ENCODE peak calls at places on chromosome 11, in six cellular contexts. S, B, L, A, I and P are unnamed samples.

GRCh38 chr11:116710762-116711161 is 62.0 kb downstream of the BUD13 start:
- DNase-seq in S (no peak), I (no peak), B (no peak), A (no peak), L (no peak), P (no peak)

GRCh38 chr11:46521947-46522681 is 71.7 kb downstream of the AMBRA1 start:
- DNase-seq in I (peak), L (no peak), B (no peak), A (no peak), S (no peak), P (no peak)

GRCh38 chr11:17012712-17013547 is 1.3 kb downstream of the PLEKHA7 start:
- DNase-seq in I (peak), B (peak), S (peak), L (peak), A (peak), P (peak)

GRCh38 chr11:112369916-112370315 is 109.3 kb upstream of the PLET1 start:
- DNase-seq in A (no peak), L (no peak), B (no peak), S (no peak), I (no peak), P (no peak)

GRCh38 chr11:61699737-61700160 is 19.6 kb downstream of the DAGLA start:
- DNase-seq in I (no peak), S (no peak), L (peak), B (no peak), A (no peak), P (no peak)

GRCh38 chr11:26904114-26904513 is 89.8 kb upstream of the FIBIN start:
- DNase-seq in L (no peak), S (no peak), I (no peak), A (no peak), B (no peak), P (no peak)

GRCh38 chr11:27963370-27963769 is 144.6 kb downstream of the KIF18A start:
- DNase-seq in I (no peak), S (no peak), L (no peak), A (no peak), B (no peak), P (no peak)

GRCh38 chr11:66087148-66087908 is 17.3 kb downstream of the PACS1 start:
- DNase-seq in S (no peak), B (no peak), I (no peak), L (no peak), A (no peak), P (no peak)

GRCh38 chr11:1140642-1141490 is 16.9 kb upstream of the MUC5AC start:
- DNase-seq in B (no peak), A (no peak), S (peak), L (no peak), I (no peak), P (no peak)

GRCh38 chr11:117805048-117805447 is 8.0 kb upstream of the DSCAML1 start:
- DNase-seq in S (no peak), A (no peak), B (no peak), I (no peak), L (no peak), P (no peak)

GRCh38 chr11:7418916-7419315 is 66.4 kb upstream of the OLFML1 start:
- DNase-seq in A (no peak), I (no peak), L (no peak), S (no peak), B (no peak), P (no peak)

GRCh38 chr11:73192272-73192671 is 25.8 kb upstream of the P2RY2 start:
- DNase-seq in A (no peak), L (no peak), B (no peak), S (no peak), I (no peak), P (no peak)

GRCh38 chr11:62823677-62824076 is 8.2 kb downstream of the STX5 start:
- DNase-seq in L (no peak), S (no peak), A (no peak), I (no peak), B (no peak), P (no peak)

GRCh38 chr11:64713031-64713780 is 9.8 kb downstream of the NRXN2 start:
- DNase-seq in A (no peak), B (no peak), L (peak), S (peak), I (peak), P (no peak)

GRCh38 chr11:12267921-12268320 is 109.5 kb upstream of the PARVA start:
- DNase-seq in B (no peak), I (no peak), S (no peak), L (no peak), A (no peak), P (no peak)

GRCh38 chr11:21761000-21761399 is 431.9 kb upstream of the ANO5 start:
- DNase-seq in A (no peak), S (no peak), B (no peak), I (no peak), L (no peak), P (no peak)

GRCh38 chr11:17752144-17752543 is 17.6 kb downstream of the KCNC1 start:
- DNase-seq in A (no peak), B (no peak), I (no peak), L (no peak), S (no peak), P (no peak)

GRCh38 chr11:2579315-2580060 is 120.3 kb downstream of the KCNQ1OT1 start:
- DNase-seq in B (no peak), A (no peak), L (no peak), I (no peak), S (peak), P (peak)

GRCh38 chr11:131800452-131800851 is 430.0 kb downstream of the NTM start:
- DNase-seq in A (no peak), S (no peak), L (no peak), B (no peak), I (no peak), P (no peak)

GRCh38 chr11:69301491-69302401 is 7.8 kb downstream of the MYEOV start:
- DNase-seq in B (peak), A (no peak), S (no peak), L (no peak), I (peak), P (peak)

GRCh38 chr11:706439-706956 is 467 bp downstream of the EPS8L2 start:
- DNase-seq in A (no peak), L (no peak), S (no peak), B (no peak), I (peak), P (no peak)

GRCh38 chr11:75815345-75815983 is 454 bp downstream of the UVRAG start:
- DNase-seq in L (no peak), I (peak), S (peak), A (peak), B (peak), P (peak)

GRCh38 chr11:117809236-117810055 is 12.4 kb upstream of the DSCAML1 start:
- DNase-seq in B (peak), A (peak), L (peak), S (no peak), I (peak), P (peak)

GRCh38 chr11:93577291-93577690 is 34.1 kb upstream of the SMCO4 start:
- DNase-seq in S (no peak), L (no peak), B (no peak), A (no peak), I (peak), P (no peak)

GRCh38 chr11:44978961-44979331 is 28.3 kb upstream of the TP53I11 start:
- DNase-seq in A (no peak), L (peak), I (no peak), S (no peak), B (peak), P (no peak)

GRCh38 chr11:28049338-28050216 is 58.4 kb downstream of the KIF18A start:
- DNase-seq in S (no peak), A (no peak), I (peak), L (no peak), B (no peak), P (no peak)

GRCh38 chr11:126465573-126466287 is 110.2 kb downstream of the ST3GAL4 start:
- DNase-seq in B (no peak), L (peak), A (no peak), I (no peak), S (no peak), P (no peak)

GRCh38 chr11:100932474-100933100 is 197.0 kb downstream of the PGR start:
- DNase-seq in S (no peak), L (no peak), A (no peak), I (peak), B (no peak), P (peak)

GRCh38 chr11:114308689-114309089 is 12.5 kb downstream of the NNMT start:
- DNase-seq in A (no peak), L (peak), S (no peak), I (peak), B (no peak), P (no peak)

GRCh38 chr11:70095541-70096252 is 17.6 kb downstream of the ANO1 start:
- DNase-seq in L (no peak), S (no peak), I (no peak), A (no peak), B (no peak), P (no peak)

GRCh38 chr11:77473801-77474508 is at the start of gene PAK1:
- DNase-seq in A (peak), S (peak), B (peak), I (peak), L (peak), P (peak)

GRCh38 chr11:6083129-6083528 is 24.4 kb upstream of the OR56B4 start:
- DNase-seq in A (no peak), B (no peak), L (no peak), S (no peak), I (no peak), P (no peak)

GRCh38 chr11:113907155-113907554 is 2.6 kb downstream of the HTR3B start:
- DNase-seq in I (no peak), L (peak), B (no peak), S (no peak), A (no peak), P (no peak)

GRCh38 chr11:40405614-40406013 is 1053.8 kb downstream of the LRRC4C start:
- DNase-seq in S (no peak), I (no peak), A (no peak), L (no peak), B (no peak), P (no peak)

GRCh38 chr11:16795146-16795545 is 56.7 kb downstream of the C11orf58 start:
- DNase-seq in I (no peak), A (no peak), S (no peak), B (no peak), L (no peak), P (no peak)

GRCh38 chr11:2207773-2208621 is 36.4 kb upstream of the TH start:
- DNase-seq in I (no peak), B (no peak), S (peak), A (no peak), L (no peak), P (no peak)

GRCh38 chr11:32071811-32072210 is 19.1 kb upstream of the RCN1 start:
- DNase-seq in B (no peak), A (no peak), I (peak), L (no peak), S (no peak), P (peak)